ENCODE peak calls at places on chromosomes 12 and 14, in ten cellular contexts. O is lower leg skin; V is prostate gland; I is CD8-positive, alpha-beta T cell; M is fibroblast of lung; U is RWPE2; L is tibial nerve; Z is GM12864; X is fibroblast of mammary gland; E is AG04450. F is an unnamed sample.

GRCh38 chr12:12290206-12290605 is 23.4 kb upstream of the LRP6 start:
- DNase-seq in O (no peak), V (no peak), I (no peak), M (no peak), U (no peak), L (no peak), Z (no peak), X (no peak), E (no peak), F (no peak)

GRCh38 chr12:26128180-26128579 is 3.3 kb upstream of the BHLHE41 start:
- DNase-seq in O (no peak), V (no peak), I (no peak), M (no peak), U (no peak), L (no peak), Z (no peak), X (peak; percentile 20), E (no peak), F (peak; percentile 55)

GRCh38 chr14:78637903-78638302 is 467.7 kb downstream of the NRXN3 start:
- DNase-seq in O (no peak), V (no peak), I (no peak), M (no peak), U (no peak), L (no peak), Z (no peak), X (no peak), E (no peak), F (no peak)

GRCh38 chr12:79848321-79848720 is 86.6 kb downstream of the PPP1R12A start:
- DNase-seq in O (no peak), V (no peak), I (no peak), M (no peak), U (no peak), L (no peak), Z (no peak), X (no peak), E (peak; percentile 13), F (no peak)

GRCh38 chr14:33788116-33788515 is 162.8 kb downstream of the EGLN3 start:
- DNase-seq in O (no peak), V (no peak), I (no peak), M (no peak), U (no peak), L (no peak), Z (no peak), X (no peak), E (no peak), F (no peak)

GRCh38 chr12:54262403-54262925 is 17.5 kb downstream of the CBX5 start:
- DNase-seq in O (no peak), V (no peak), I (no peak), M (peak; percentile 76), U (no peak), L (no peak), Z (no peak), X (peak; percentile 61), E (no peak), F (peak; percentile 79)

GRCh38 chr12:24055747-24056146 is 106.3 kb upstream of the SOX5 start:
- DNase-seq in O (no peak), V (no peak), I (no peak), M (no peak), U (no peak), L (no peak), Z (no peak), X (no peak), E (no peak), F (no peak)

GRCh38 chr14:103436533-103436932 is 51.3 kb downstream of the MARK3 start:
- DNase-seq in O (no peak), V (no peak), I (no peak), M (peak; percentile 20), U (no peak), L (no peak), Z (no peak), X (peak; percentile 57), E (no peak), F (peak; percentile 58)

GRCh38 chr12:68572650-68573049 is 38.0 kb upstream of the RAP1B start:
- DNase-seq in O (no peak), V (no peak), I (no peak), M (peak; percentile 68), U (no peak), L (no peak), Z (no peak), X (no peak), E (no peak), F (peak; percentile 30)

GRCh38 chr12:52233462-52234141 is 559 bp downstream of the KRT7 start:
- DNase-seq in O (no peak), V (no peak), I (no peak), M (no peak), U (peak; percentile 45), L (no peak), Z (no peak), X (no peak), E (no peak), F (no peak)

GRCh38 chr14:91719839-91720238 is 12.0 kb downstream of the CATSPERB start:
- DNase-seq in O (no peak), V (no peak), I (no peak), M (no peak), U (no peak), L (no peak), Z (no peak), X (no peak), E (no peak), F (no peak)

GRCh38 chr14:23307687-23308644 is 1.3 kb downstream of the BCL2L2 start:
- DNase-seq in O (no peak), V (no peak), I (no peak), M (peak; percentile 64), U (no peak), L (no peak), Z (no peak), X (peak; percentile 70), E (no peak), F (peak; percentile 47)
- H3K4me3 ChIP-seq in O (no peak overlapping the region), V (peak overlapping the region; percentile 52), I (no peak overlapping the region), M (peak overlapping the region; percentile 60), U (peak overlapping the region; percentile 81), L (peak overlapping the region; percentile 84), Z (peak overlapping the region; percentile 87), X (peak overlapping the region; percentile 95), E (peak overlapping the region; percentile 92), F (peak overlapping the region; percentile 95)

GRCh38 chr14:99430491-99430890 is 50.2 kb downstream of the SETD3 start:
- DNase-seq in O (no peak), V (no peak), I (no peak), M (no peak), U (no peak), L (no peak), Z (no peak), X (no peak), E (no peak), F (no peak)
- TF ChIP-seq CTCF in O (no peak), V (no peak), I (no peak), M (peak; percentile 5), U (peak; percentile 27), L (no peak), Z (peak; percentile 58), X (peak; percentile 27), E (peak; percentile 35), F (peak; percentile 30)

GRCh38 chr12:112847708-112848337 is 56.3 kb downstream of the RPH3A start:
- DNase-seq in O (no peak), V (no peak), I (no peak), M (no peak), U (no peak), L (no peak), Z (no peak), X (no peak), E (no peak), F (no peak)
- H3K4me3 ChIP-seq in O (no peak overlapping the region), V (no peak overlapping the region), I (no peak overlapping the region), M (no peak overlapping the region), U (no peak overlapping the region), L (no peak overlapping the region), Z (no peak overlapping the region), X (no peak overlapping the region), E (no peak overlapping the region), F (no peak overlapping the region)

GRCh38 chr14:20866963-20867362 is 24.2 kb upstream of the RNASE3 start:
- DNase-seq in O (no peak), V (no peak), I (no peak), M (no peak), U (no peak), L (no peak), Z (no peak), X (peak; percentile 16), E (no peak), F (peak; percentile 8)
- TF ChIP-seq CTCF in O (no peak), V (peak; percentile 3), I (no peak), M (peak; percentile 32), U (no peak), L (peak; percentile 38), Z (peak; percentile 42), X (peak; percentile 51), E (peak; percentile 29), F (peak; percentile 46)

DNA sequence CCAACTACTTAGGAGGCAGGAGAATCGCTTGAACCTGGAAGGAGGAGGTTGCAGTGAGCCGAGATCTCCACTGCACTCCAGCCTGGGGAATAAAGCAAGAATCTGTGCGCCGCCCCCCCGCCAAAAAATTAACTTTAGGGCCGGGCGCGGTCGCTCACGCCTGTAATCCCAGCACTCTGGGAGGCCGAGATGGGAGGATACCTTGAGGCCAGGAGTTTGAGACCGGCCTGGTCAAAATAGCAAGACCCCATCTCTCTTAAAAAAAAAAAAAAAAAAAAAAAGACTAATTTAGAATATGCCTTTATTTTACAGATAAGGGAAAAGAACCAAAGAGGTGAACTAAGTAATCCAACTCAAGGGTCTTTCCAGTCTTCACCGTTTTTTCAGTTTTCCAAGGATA is 1.2 kb downstream of the KANSL2 start:
- DNase-seq in O (no peak), V (no peak), I (no peak), M (no peak), U (no peak), L (no peak), Z (no peak), X (no peak), E (no peak), F (no peak)
- H3K4me3 ChIP-seq in O (no peak overlapping the region), V (peak overlapping the region; percentile 90), I (peak overlapping the region; percentile 91), M (peak overlapping the region; percentile 93), U (peak overlapping the region; percentile 84), L (peak overlapping the region; percentile 92), Z (peak overlapping the region; percentile 82), X (peak overlapping the region; percentile 99), E (peak overlapping the region; percentile 94), F (peak overlapping the region; percentile 98)

DNA sequence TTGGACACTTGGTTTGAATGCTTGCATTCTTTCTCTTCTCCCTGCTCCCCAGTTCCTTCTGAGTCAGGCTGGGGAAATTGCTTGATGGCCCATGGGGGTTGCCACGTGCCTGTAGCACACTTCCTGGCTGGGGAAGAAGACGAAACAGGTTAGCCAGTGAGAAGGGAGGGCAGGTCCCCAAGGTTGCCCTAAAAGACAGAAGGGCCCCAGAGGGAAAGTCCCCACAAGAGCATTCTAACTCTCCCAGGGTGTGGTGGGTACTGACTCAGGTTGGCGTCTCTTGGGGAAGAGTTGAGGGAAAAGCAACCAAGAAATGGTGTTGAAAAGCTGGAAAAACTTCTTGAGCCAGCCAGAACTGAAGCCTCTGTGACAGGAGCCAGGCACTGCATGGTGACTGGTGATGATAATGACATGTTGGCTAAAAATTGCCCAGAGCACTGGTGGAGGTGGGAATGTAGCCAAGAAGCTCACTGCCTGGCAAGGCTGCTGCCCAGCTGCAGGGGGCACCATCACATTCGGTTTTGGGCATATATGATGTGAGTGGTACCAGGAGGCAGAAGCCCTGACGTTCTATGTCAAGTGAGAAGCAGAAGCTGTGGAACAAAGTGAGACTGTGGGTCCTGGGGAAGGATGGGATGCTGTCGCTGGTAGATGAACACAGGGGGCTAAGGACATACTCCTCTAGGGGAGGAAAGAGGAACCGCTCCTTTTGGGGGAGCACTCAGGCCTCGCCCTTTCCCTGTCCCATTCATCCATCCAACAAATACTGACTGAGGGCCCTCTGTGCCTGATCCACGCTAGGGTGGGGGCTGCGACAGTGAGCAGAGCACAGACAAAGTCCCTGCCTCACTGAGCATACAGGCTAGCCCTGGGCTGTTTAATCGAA is 8.1 kb upstream of the RABGGTA start:
- DNase-seq in O (no peak), V (no peak), I (no peak), M (no peak), U (no peak), L (no peak), Z (no peak), X (peak; percentile 6), E (no peak), F (no peak)
- TF ChIP-seq CTCF in O (no peak), V (no peak), I (peak; percentile 27), M (peak; percentile 7), U (peak; percentile 20), L (peak; percentile 18), Z (peak; percentile 55), X (no peak), E (peak; percentile 2), F (no peak)